ENCODE peak calls at places on chromosome 21, in four cellular contexts. One of them, this sample, is unnamed.

GRCh38 chr21:37915941-37916794 is at the start of gene KCNJ6:
- DNase-seq in T-helper 1 cell: no peak
- DNase-seq in coronary artery: no peak
- DNase-seq in NCI-H1105: peak; percentile 82
- DNase-seq in this sample: no peak

GRCh38 chr21:39660596-39660995 is 47.9 kb downstream of the B3GALT5 start:
- DNase-seq in T-helper 1 cell: no peak
- DNase-seq in coronary artery: peak; percentile 52
- DNase-seq in NCI-H1105: no peak
- DNase-seq in this sample: no peak

GRCh38 chr21:32426592-32427051 is 14.1 kb downstream of the EVA1C start:
- DNase-seq in T-helper 1 cell: no peak
- DNase-seq in coronary artery: no peak
- DNase-seq in NCI-H1105: no peak
- DNase-seq in this sample: no peak

GRCh38 chr21:24225432-24225831 is 1381.8 kb downstream of the MRPL39 start:
- DNase-seq in T-helper 1 cell: no peak
- DNase-seq in coronary artery: no peak
- DNase-seq in NCI-H1105: no peak
- DNase-seq in this sample: no peak

GRCh38 chr21:46569071-46569470 is 35.8 kb downstream of the S100B start:
- DNase-seq in T-helper 1 cell: no peak
- DNase-seq in coronary artery: no peak
- DNase-seq in NCI-H1105: no peak
- DNase-seq in this sample: no peak

GRCh38 chr21:43997766-43998742 is 14.1 kb upstream of the TRAPPC10 start:
- DNase-seq in T-helper 1 cell: no peak
- DNase-seq in coronary artery: no peak
- DNase-seq in NCI-H1105: no peak
- DNase-seq in this sample: no peak

GRCh38 chr21:38171723-38172344 is 85.0 kb upstream of the KCNJ15 start:
- DNase-seq in T-helper 1 cell: no peak
- DNase-seq in coronary artery: no peak
- DNase-seq in NCI-H1105: no peak
- DNase-seq in this sample: no peak

GRCh38 chr21:41529769-41530168 is 21.8 kb upstream of the TMPRSS2 start:
- DNase-seq in T-helper 1 cell: no peak
- DNase-seq in coronary artery: peak; percentile 62
- DNase-seq in NCI-H1105: no peak
- DNase-seq in this sample: no peak

GRCh38 chr21:38343691-38344090 is 86.9 kb downstream of the KCNJ15 start:
- DNase-seq in T-helper 1 cell: no peak
- DNase-seq in coronary artery: peak; percentile 85
- DNase-seq in NCI-H1105: peak; percentile 52
- DNase-seq in this sample: no peak

GRCh38 chr21:36700961-36701911 is 2.3 kb downstream of the SIM2 start:
- DNase-seq in T-helper 1 cell: no peak
- DNase-seq in coronary artery: peak; percentile 58
- DNase-seq in NCI-H1105: peak; percentile 8
- DNase-seq in this sample: no peak

GRCh38 chr21:29155118-29155932 is 24.9 kb downstream of the MAP3K7CL start:
- DNase-seq in T-helper 1 cell: no peak
- DNase-seq in coronary artery: peak; percentile 88
- DNase-seq in NCI-H1105: no peak
- DNase-seq in this sample: no peak

GRCh38 chr21:18549214-18549905 is 145.8 kb upstream of the TMPRSS15 start:
- DNase-seq in T-helper 1 cell: no peak
- DNase-seq in coronary artery: no peak
- DNase-seq in NCI-H1105: no peak
- DNase-seq in this sample: no peak

GRCh38 chr21:29298348-29299045 is at the start of gene BACH1:
- DNase-seq in T-helper 1 cell: peak; percentile 83
- DNase-seq in coronary artery: peak; percentile 91
- DNase-seq in NCI-H1105: peak; percentile 78
- DNase-seq in this sample: peak; percentile 73

GRCh38 chr21:42641311-42642218 is 11.9 kb upstream of the PDE9A start:
- DNase-seq in T-helper 1 cell: no peak
- DNase-seq in coronary artery: no peak
- DNase-seq in NCI-H1105: no peak
- DNase-seq in this sample: no peak

GRCh38 chr21:21860888-21861287 is 862.7 kb downstream of the NCAM2 start:
- DNase-seq in T-helper 1 cell: no peak
- DNase-seq in coronary artery: no peak
- DNase-seq in NCI-H1105: no peak
- DNase-seq in this sample: no peak

GRCh38 chr21:42850866-42851391 is 28.4 kb downstream of the WDR4 start:
- DNase-seq in T-helper 1 cell: no peak
- DNase-seq in coronary artery: no peak
- DNase-seq in NCI-H1105: no peak
- DNase-seq in this sample: no peak

This sample was measured in effector CD8-positive, alpha-beta T cell.